ENCODE peak calls at places on chromosomes 16 and 17, in ten cellular contexts. D, H, L, Z, C, J, Q, A, T and I are unnamed samples.

GRCh38 chr16:68719993-68720489 is 17.1 kb upstream of the CDH1 start:
- DNase-seq in D (no peak), H (no peak), L (no peak), Z (no peak), C (no peak), J (no peak), Q (no peak), A (no peak), T (no peak), I (no peak)

GRCh38 chr17:10699861-10700260 is 2.5 kb downstream of the ADPRM start:
- DNase-seq in D (no peak), H (no peak), L (peak; percentile 17), Z (no peak), C (no peak), J (no peak), Q (no peak), A (no peak), T (peak; percentile 51), I (peak; percentile 1)

GRCh38 chr16:57084257-57084770 is 8.1 kb upstream of the CPNE2 start:
- DNase-seq in D (peak; percentile 90), H (peak; percentile 39), L (no peak), Z (peak; percentile 91), C (no peak), J (peak; percentile 32), Q (peak; percentile 55), A (peak; percentile 78), T (peak; percentile 81), I (peak; percentile 79)

GRCh38 chr17:27494192-27495091 is 38.2 kb downstream of the KSR1 start:
- DNase-seq in D (peak; percentile 64), H (no peak), L (no peak), Z (no peak), C (no peak), J (no peak), Q (peak; percentile 92), A (peak; percentile 33), T (no peak), I (no peak)

GRCh38 chr16:10535461-10535860 is 44.9 kb downstream of the EMP2 start:
- DNase-seq in D (no peak), H (no peak), L (no peak), Z (no peak), C (no peak), J (no peak), Q (no peak), A (no peak), T (no peak), I (no peak)

GRCh38 chr16:31386157-31386984 is 6.8 kb upstream of the ITGAD start:
- DNase-seq in D (peak; percentile 62), H (no peak), L (peak; percentile 36), Z (no peak), C (no peak), J (no peak), Q (no peak), A (no peak), T (no peak), I (no peak)

GRCh38 chr16:85347213-85347591 is 234.9 kb upstream of the CIBAR2 start:
- DNase-seq in D (peak; percentile 75), H (no peak), L (no peak), Z (no peak), C (no peak), J (no peak), Q (no peak), A (no peak), T (peak; percentile 31), I (peak; percentile 25)

GRCh38 chr17:45018514-45019176 is 32.8 kb downstream of the DCAKD start:
- DNase-seq in D (peak; percentile 58), H (no peak), L (no peak), Z (no peak), C (no peak), J (no peak), Q (no peak), A (no peak), T (no peak), I (no peak)

GRCh38 chr17:56908061-56908542 is 5.7 kb downstream of the TRIM25 start:
- DNase-seq in D (no peak), H (no peak), L (no peak), Z (peak; percentile 96), C (no peak), J (no peak), Q (peak; percentile 72), A (no peak), T (no peak), I (peak; percentile 41)

GRCh38 chr16:78402797-78403196 is 303.3 kb downstream of the WWOX start:
- DNase-seq in D (no peak), H (no peak), L (no peak), Z (no peak), C (no peak), J (no peak), Q (no peak), A (no peak), T (no peak), I (no peak)

GRCh38 chr17:9924735-9925191 is 19.7 kb upstream of the RCVRN start:
- DNase-seq in D (peak; percentile 90), H (no peak), L (peak; percentile 35), Z (no peak), C (peak; percentile 49), J (peak; percentile 52), Q (no peak), A (peak; percentile 95), T (peak; percentile 45), I (peak; percentile 18)

GRCh38 chr17:59783221-59784016 is 76.0 kb downstream of the VMP1 start:
- DNase-seq in D (no peak), H (no peak), L (no peak), Z (no peak), C (no peak), J (no peak), Q (no peak), A (no peak), T (no peak), I (no peak)

GRCh38 chr16:2528161-2529060 is 2.8 kb downstream of the CEMP1 start:
- DNase-seq in D (no peak), H (no peak), L (no peak), Z (peak; percentile 78), C (no peak), J (no peak), Q (no peak), A (no peak), T (no peak), I (no peak)

GRCh38 chr16:67740391-67740790 is 21.3 kb upstream of the GFOD2 start:
- DNase-seq in D (no peak), H (no peak), L (no peak), Z (no peak), C (no peak), J (no peak), Q (no peak), A (no peak), T (no peak), I (no peak)

GRCh38 chr17:1639549-1639948 is 6.0 kb downstream of the SCARF1 start:
- DNase-seq in D (no peak), H (no peak), L (no peak), Z (peak; percentile 76), C (no peak), J (no peak), Q (no peak), A (no peak), T (no peak), I (no peak)